ENCODE peak calls at places on chromosomes 1 and 21, in ten cellular contexts. K, Q, F, G, A, W, P, Y, Z and N are unnamed samples.

GRCh38 chr1:34162852-34163766 is 1.9 kb downstream of the CSMD2 start:
- DNase-seq in K (no peak), Q (peak), F (peak), G (peak), A (peak), W (peak), P (peak), Y (no peak), Z (peak), N (peak)

GRCh38 chr21:26849428-26850115 is 4.4 kb upstream of the ADAMTS1 start:
- DNase-seq in K (no peak), Q (no peak), F (no peak), G (no peak), A (peak), W (peak), P (no peak), Y (no peak), Z (peak), N (peak)

GRCh38 chr1:100883963-100884362 is 10.7 kb downstream of the EXTL2 start:
- DNase-seq in K (no peak), Q (no peak), F (no peak), G (no peak), A (no peak), W (peak), P (no peak), Y (no peak), Z (peak), N (peak)

GRCh38 chr1:52460686-52461085 is 56.3 kb downstream of the PRPF38A start:
- DNase-seq in K (no peak), Q (no peak), F (no peak), G (no peak), A (no peak), W (peak), P (peak), Y (no peak), Z (peak), N (peak)

GRCh38 chr1:156898151-156898550 is 4.6 kb downstream of the PEAR1 start:
- DNase-seq in K (no peak), Q (peak), F (peak), G (no peak), A (no peak), W (peak), P (no peak), Y (no peak), Z (peak), N (peak)

GRCh38 chr1:183385746-183386145 is 32.4 kb downstream of the NMNAT2 start:
- DNase-seq in K (no peak), Q (no peak), F (no peak), G (no peak), A (no peak), W (no peak), P (no peak), Y (no peak), Z (peak), N (no peak)

GRCh38 chr1:160030657-160031367 is 978 bp downstream of the PIGM start:
- DNase-seq in K (no peak), Q (no peak), F (no peak), G (peak), A (peak), W (peak), P (no peak), Y (no peak), Z (peak), N (no peak)

GRCh38 chr1:196317535-196318522 is 290.4 kb downstream of the KCNT2 start:
- DNase-seq in K (no peak), Q (no peak), F (no peak), G (no peak), A (peak), W (peak), P (no peak), Y (peak), Z (peak), N (peak)

GRCh38 chr1:116521186-116521585 is 49.6 kb downstream of the CD58 start:
- DNase-seq in K (no peak), Q (no peak), F (no peak), G (no peak), A (no peak), W (peak), P (no peak), Y (no peak), Z (peak), N (peak)

GRCh38 chr1:185050823-185051451 is 5.6 kb downstream of the RNF2 start:
- DNase-seq in K (no peak), Q (no peak), F (no peak), G (no peak), A (no peak), W (no peak), P (no peak), Y (no peak), Z (no peak), N (no peak)

GRCh38 chr1:168297019-168297418 is 16.3 kb downstream of the TBX19 start:
- DNase-seq in K (no peak), Q (no peak), F (no peak), G (no peak), A (no peak), W (no peak), P (no peak), Y (no peak), Z (no peak), N (no peak)

DNA sequence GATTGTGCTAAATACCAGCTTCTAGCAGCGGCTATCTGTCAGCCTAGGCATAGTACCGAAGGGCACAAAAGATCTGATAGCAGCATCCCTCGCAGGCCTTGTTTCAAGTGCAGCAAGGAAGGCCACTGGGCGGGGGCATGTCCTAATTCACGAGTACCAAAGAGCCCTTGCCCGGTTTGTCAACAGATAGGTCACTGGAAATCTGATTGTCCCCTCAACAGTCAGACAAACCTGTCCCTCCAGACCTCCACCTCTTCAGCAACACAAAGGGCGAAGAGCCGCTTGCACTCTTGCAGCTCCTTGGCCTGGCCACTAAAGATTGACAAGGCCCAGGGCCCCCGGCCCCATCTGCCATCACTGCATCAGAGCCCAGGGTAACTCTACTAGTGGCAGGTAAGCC is 22.7 kb upstream of the CA6 start:
- DNase-seq in K (no peak), Q (no peak), F (no peak), G (no peak), A (no peak), W (no peak), P (no peak), Y (no peak), Z (no peak), N (no peak)
- H3K4me3 ChIP-seq in K (no peak), Q (no peak), F (no peak), G (no peak), A (no peak), W (no peak), P (no peak), Y (no peak), Z (no peak), N (no peak)

GRCh38 chr1:225437710-225438437 is 10.0 kb upstream of the LBR start:
- DNase-seq in K (no peak), Q (no peak), F (no peak), G (no peak), A (no peak), W (peak), P (no peak), Y (no peak), Z (peak), N (no peak)
- TF ChIP-seq CTCF in K (peak), Q (peak), F (peak), G (no peak), A (no peak), W (peak), P (peak), Y (peak), Z (peak), N (peak)

GRCh38 chr1:223748773-223749733 is 36.7 kb downstream of the CAPN2 start:
- DNase-seq in K (no peak), Q (peak), F (peak), G (peak), A (peak), W (peak), P (no peak), Y (no peak), Z (peak), N (peak)
- H3K4me3 ChIP-seq in K (peak), Q (no peak), F (peak), G (peak), A (peak), W (peak), P (peak), Y (peak), Z (no peak), N (peak)

GRCh38 chr1:28758420-28758819 is 21.7 kb downstream of the YTHDF2 start:
- DNase-seq in K (no peak), Q (no peak), F (no peak), G (no peak), A (no peak), W (no peak), P (no peak), Y (no peak), Z (no peak), N (no peak)

GRCh38 chr1:28755701-28756100 is 19.0 kb downstream of the YTHDF2 start:
- DNase-seq in K (no peak), Q (no peak), F (no peak), G (no peak), A (no peak), W (peak), P (no peak), Y (no peak), Z (no peak), N (no peak)

GRCh38 chr1:28761189-28761588 is 24.4 kb downstream of the YTHDF2 start:
- DNase-seq in K (no peak), Q (no peak), F (no peak), G (no peak), A (no peak), W (no peak), P (no peak), Y (no peak), Z (no peak), N (no peak)

GRCh38 chr1:28759257-28759656 is 22.5 kb downstream of the YTHDF2 start:
- DNase-seq in K (no peak), Q (no peak), F (no peak), G (no peak), A (no peak), W (no peak), P (no peak), Y (no peak), Z (no peak), N (no peak)

GRCh38 chr1:28756846-28757245 is 20.1 kb downstream of the YTHDF2 start:
- DNase-seq in K (no peak), Q (no peak), F (no peak), G (no peak), A (no peak), W (peak), P (no peak), Y (no peak), Z (no peak), N (no peak)
- TF ChIP-seq CTCF in K (peak), Q (peak), F (peak), G (no peak), A (no peak), W (no peak), P (no peak), Y (no peak), Z (peak), N (peak)

DNA sequence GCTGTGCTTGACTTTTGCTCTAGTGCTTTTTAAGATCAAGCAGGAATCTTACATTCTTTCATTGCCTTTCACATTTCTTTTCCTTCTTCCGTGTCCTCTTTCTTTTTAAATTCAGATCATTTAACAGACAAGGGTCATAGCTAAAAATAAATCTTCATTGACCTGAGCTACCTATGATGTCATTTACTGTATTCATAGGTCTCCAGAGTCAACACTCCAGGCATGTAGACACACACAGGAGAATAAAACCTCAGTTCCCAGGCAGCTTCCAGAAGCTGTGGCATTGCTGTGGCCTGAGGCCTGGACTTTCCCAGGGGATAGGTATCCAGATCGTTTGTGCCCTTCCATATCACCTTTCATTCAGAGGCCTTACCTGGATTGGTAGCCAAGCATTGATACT is 38.5 kb upstream of the ENAH start:
- DNase-seq in K (no peak), Q (no peak), F (no peak), G (no peak), A (no peak), W (peak), P (no peak), Y (no peak), Z (peak), N (no peak)
- H3K4me3 ChIP-seq in K (no peak), Q (no peak), F (no peak), G (no peak), A (no peak), W (no peak), P (no peak), Y (no peak), Z (no peak), N (no peak)

DNA sequence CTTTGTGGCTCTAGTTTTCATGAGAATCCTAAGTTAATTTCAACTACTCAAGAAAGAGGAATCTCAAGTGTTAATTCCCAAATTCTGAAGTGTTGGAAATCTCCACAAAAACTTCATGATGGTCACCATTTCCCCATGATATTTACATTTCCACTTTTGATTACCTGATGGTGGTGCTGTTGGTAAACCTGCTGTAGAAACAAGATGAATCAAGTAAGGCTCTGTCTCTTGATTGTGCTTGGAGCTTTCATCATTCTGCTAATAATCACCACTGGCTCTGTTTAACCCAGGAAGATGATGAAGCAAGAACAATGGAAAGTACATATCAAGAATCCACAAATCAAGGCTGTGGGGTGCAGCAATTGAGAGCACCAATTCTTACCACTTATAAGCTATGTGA is 77.8 kb downstream of the C4BPA start:
- DNase-seq in K (no peak), Q (no peak), F (no peak), G (no peak), A (no peak), W (peak), P (no peak), Y (no peak), Z (peak), N (no peak)
- TF ChIP-seq CTCF in K (peak), Q (peak), F (peak), G (no peak), A (no peak), W (no peak), P (no peak), Y (peak), Z (peak), N (no peak)

GRCh38 chr1:205445653-205445955 is 10.2 kb downstream of the BLACAT1 start:
- DNase-seq in K (no peak), Q (no peak), F (no peak), G (no peak), A (no peak), W (no peak), P (no peak), Y (no peak), Z (no peak), N (no peak)
- H3K4me3 ChIP-seq in K (no peak), Q (no peak), F (no peak), G (no peak), A (no peak), W (no peak), P (no peak), Y (no peak), Z (no peak), N (no peak)